ENCODE peak calls at places on chromosomes 3 and 15, in five cellular contexts. D, H, G, J and I are unnamed samples.

GRCh38 chr3:135412475-135412874 is 553.1 kb upstream of the PPP2R3A start:
- DNase-seq in D (no peak), H (no peak), G (no peak), J (no peak), I (no peak)

GRCh38 chr3:25430942-25431570 is 3.0 kb downstream of the RARB start:
- DNase-seq in D (no peak), H (no peak), G (no peak), J (no peak), I (no peak)

GRCh38 chr3:46990573-46991374 is 11.3 kb downstream of the NBEAL2 start:
- DNase-seq in D (no peak), H (no peak), G (no peak), J (no peak), I (peak; percentile 79)

GRCh38 chr15:93298901-93299300 is 209.9 kb upstream of the RGMA start:
- DNase-seq in D (no peak), H (no peak), G (peak; percentile 61), J (no peak), I (peak; percentile 79)

GRCh38 chr15:100596792-100597191 is 5.2 kb downstream of the LINS1 start:
- DNase-seq in D (peak; percentile 59), H (no peak), G (peak; percentile 43), J (peak; percentile 63), I (peak; percentile 61)

GRCh38 chr3:123787133-123787532 is 97.0 kb downstream of the MYLK start:
- DNase-seq in D (no peak), H (no peak), G (no peak), J (no peak), I (no peak)

GRCh38 chr3:183975981-183976662 is 41.6 kb downstream of the ABCC5 start:
- DNase-seq in D (no peak), H (no peak), G (peak; percentile 52), J (no peak), I (no peak)

GRCh38 chr3:156781310-156782230 is 44.6 kb upstream of the LEKR1 start:
- DNase-seq in D (no peak), H (peak; percentile 32), G (peak; percentile 47), J (no peak), I (no peak)

GRCh38 chr3:161339517-161340500 is 31.5 kb downstream of the SPTSSB start:
- DNase-seq in D (no peak), H (no peak), G (no peak), J (no peak), I (no peak)

GRCh38 chr3:55637906-55638635 is 151.0 kb upstream of the WNT5A start:
- DNase-seq in D (no peak), H (no peak), G (no peak), J (no peak), I (no peak)

GRCh38 chr3:13876451-13876850 is 3.4 kb downstream of the WNT7A start:
- DNase-seq in D (no peak), H (no peak), G (no peak), J (peak; percentile 21), I (no peak)

GRCh38 chr3:178258121-178258520 is 278.1 kb upstream of the KCNMB2 start:
- DNase-seq in D (no peak), H (no peak), G (no peak), J (no peak), I (no peak)

GRCh38 chr3:49724586-49724985 is 835 bp upstream of the GMPPB start:
- DNase-seq in D (peak; percentile 24), H (no peak), G (no peak), J (peak; percentile 72), I (no peak)

GRCh38 chr3:100650651-100651611 is 41.5 kb downstream of the ADGRG7 start:
- DNase-seq in D (no peak), H (peak; percentile 45), G (peak; percentile 43), J (no peak), I (no peak)

GRCh38 chr15:62624541-62625399 is 417.8 kb upstream of the TPM1 start:
- DNase-seq in D (no peak), H (peak; percentile 81), G (peak; percentile 63), J (no peak), I (no peak)